ENCODE peak calls at places on chromosome 7, in ten cellular contexts. O is astrocyte, M is cardiac muscle cell, V is IMR-90, Y is suprapubic skin, S is heart right ventricle, G is left ventricle myocardium inferior, W is heart left ventricle, R is prostate gland, K is tibial artery. T is an unnamed sample.

GRCh38 chr7:28921822-28922221 is 36.3 kb downstream of the TRIL start:
- DNase-seq in W (no peak), K (peak; percentile 36), M (peak; percentile 81), V (peak; percentile 68), Y (no peak), R (peak; percentile 63), O (peak; percentile 50), S (peak; percentile 58), G (no peak), T (peak; percentile 59)

GRCh38 chr7:1200045-1200444 is 32.6 kb upstream of the UNCX start:
- DNase-seq in K (no peak), M (no peak), W (no peak), V (peak; percentile 29), G (no peak), R (no peak), O (peak; percentile 9), Y (no peak), S (no peak), T (no peak)

GRCh38 chr7:102432476-102433318 is 678 bp upstream of the ORAI2 start:
- DNase-seq in M (peak; percentile 20), Y (no peak), R (no peak), S (no peak), K (no peak), V (no peak), W (no peak), G (no peak), O (no peak), T (no peak)

GRCh38 chr7:77238703-77239136 is 39.1 kb upstream of the FGL2 start:
- DNase-seq in K (no peak), O (no peak), M (no peak), W (no peak), S (no peak), V (no peak), R (no peak), G (no peak), Y (no peak), T (no peak)

GRCh38 chr7:19112290-19113000 is 5.0 kb downstream of the TWIST1 start:
- DNase-seq in G (no peak), S (no peak), K (no peak), M (peak; percentile 28), R (no peak), Y (peak; percentile 80), V (peak; percentile 57), O (peak; percentile 86), W (no peak), T (no peak)

GRCh38 chr7:41481353-41481752 is 221.5 kb downstream of the INHBA start:
- DNase-seq in M (no peak), Y (no peak), W (no peak), K (no peak), V (peak; percentile 81), O (no peak), G (no peak), S (no peak), R (no peak), T (no peak)

GRCh38 chr7:124171068-124171467 is 138.2 kb upstream of the TMEM229A start:
- DNase-seq in W (no peak), G (peak; percentile 14), S (peak; percentile 16), M (peak; percentile 53), O (no peak), K (no peak), V (peak; percentile 62), R (no peak), Y (no peak), T (no peak)

GRCh38 chr7:46173526-46174191 is 252.6 kb upstream of the IGFBP3 start:
- DNase-seq in O (peak; percentile 35), M (no peak), V (no peak), Y (no peak), W (peak; percentile 68), G (peak; percentile 58), R (no peak), S (peak; percentile 67), K (no peak), T (no peak)

GRCh38 chr7:39589323-39590111 is 23.3 kb downstream of the YAE1 start:
- DNase-seq in Y (no peak), G (no peak), K (no peak), W (no peak), M (peak; percentile 62), S (peak; percentile 16), V (peak; percentile 84), R (no peak), O (peak; percentile 96), T (no peak)

GRCh38 chr7:7100432-7100849 is 81.9 kb upstream of the C1GALT1 start:
- DNase-seq in G (no peak), V (no peak), O (no peak), W (no peak), R (peak; percentile 75), Y (no peak), K (no peak), M (no peak), S (no peak), T (no peak)

GRCh38 chr7:2956076-2956475 is 87.6 kb downstream of the CARD11 start:
- DNase-seq in V (no peak), K (no peak), S (no peak), M (no peak), O (no peak), Y (no peak), R (no peak), G (no peak), W (no peak), T (no peak)

GRCh38 chr7:117061751-117062150 is 108.5 kb downstream of the ST7 start:
- DNase-seq in V (peak; percentile 80), S (no peak), W (no peak), G (no peak), Y (no peak), O (peak; percentile 43), R (no peak), K (no peak), M (no peak), T (no peak)

GRCh38 chr7:129332354-129333056 is 101.7 kb upstream of the STRIP2 start:
- DNase-seq in V (peak; percentile 93), R (no peak), O (peak; percentile 60), W (no peak), Y (no peak), S (no peak), M (no peak), G (no peak), K (no peak), T (no peak)

GRCh38 chr7:106644999-106645398 is 16.0 kb downstream of the CCDC71L start:
- DNase-seq in O (no peak), G (no peak), K (no peak), M (no peak), W (no peak), Y (no peak), R (no peak), V (no peak), S (no peak), T (no peak)

GRCh38 chr7:16814987-16815386 is 10.2 kb upstream of the AGR2 start:
- DNase-seq in V (no peak), W (no peak), R (no peak), M (no peak), O (no peak), K (no peak), G (no peak), S (no peak), Y (no peak), T (peak; percentile 70)

DNA sequence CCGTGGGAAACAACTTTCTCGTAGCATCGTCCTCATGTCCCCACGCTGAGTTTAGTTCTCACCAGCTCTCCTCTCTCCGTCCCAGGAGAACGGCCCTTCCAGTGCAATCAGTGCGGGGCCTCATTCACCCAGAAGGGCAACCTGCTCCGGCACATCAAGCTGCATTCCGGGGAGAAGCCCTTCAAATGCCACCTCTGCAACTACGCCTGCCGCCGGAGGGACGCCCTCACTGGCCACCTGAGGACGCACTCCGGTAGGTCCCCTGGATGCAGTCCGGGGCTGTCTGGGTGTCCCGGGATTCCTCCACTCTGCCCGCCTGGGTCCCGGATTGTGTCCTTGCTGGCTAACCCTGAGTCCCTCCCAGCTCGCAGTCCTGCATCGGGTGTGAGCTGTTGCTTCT is 67.7 kb downstream of the FIGNL1 start:
- DNase-seq in W (no peak), O (no peak), M (no peak), K (no peak), R (no peak), Y (no peak), V (no peak), G (no peak), S (no peak), T (no peak)
- H3K4me1 ChIP-seq in W (no peaks in the 10 kb centered on the region), O (no peaks in the 10 kb centered on the region), M (no peaks in the 10 kb centered on the region), K (no peaks in the 10 kb centered on the region), R (no peaks in the 10 kb centered on the region), Y (no peaks in the 10 kb centered on the region), V (no peaks in the 10 kb centered on the region), G (no peaks in the 10 kb centered on the region), S (no peaks in the 10 kb centered on the region), T (no peaks in the 10 kb centered on the region)

DNA sequence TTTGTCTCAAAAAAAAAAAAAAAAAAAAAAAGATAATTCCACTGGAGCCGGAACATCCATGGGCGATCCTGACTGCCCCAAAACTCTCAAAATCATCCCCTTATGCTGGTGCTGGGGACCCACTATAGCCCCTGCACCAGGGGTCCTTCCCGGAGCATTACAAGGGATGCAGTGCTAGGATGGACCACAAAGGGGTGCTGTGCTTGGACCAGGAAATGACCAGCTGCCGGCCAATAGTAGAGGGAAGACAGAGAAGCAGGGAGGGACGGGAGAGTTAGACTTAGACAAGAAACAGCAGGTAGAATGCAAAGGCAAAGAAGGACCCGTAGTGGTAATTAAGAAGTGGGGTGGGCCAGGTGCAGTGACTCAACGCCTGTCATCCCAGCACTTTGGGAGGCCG is 40.5 kb downstream of the RCC1L start:
- DNase-seq in K (no peak), V (no peak), M (peak; percentile 12), G (no peak), W (no peak), O (no peak), R (no peak), Y (no peak), S (no peak), T (no peak)
- TF ChIP-seq CTCF in K (no peak), V (no peak), M (peak; percentile 34), G (no peak), W (no peak), O (no peak), R (no peak), Y (no peak), S (no peak), T (no peak)

GRCh38 chr7:101121996-101122932 is 4.6 kb upstream of the SERPINE1 start:
- DNase-seq in G (peak; percentile 75), V (peak; percentile 99), O (peak; percentile 99), K (peak; percentile 92), Y (peak; percentile 83), W (peak; percentile 84), R (no peak), M (peak; percentile 88), S (peak; percentile 87), T (peak; percentile 39)
- H3K27ac ChIP-seq in G (peak overlapping the region; percentile 88), V (peak overlapping the region; percentile 93), O (peak overlapping the region; percentile 89), K (peak overlapping the region; percentile 89), Y (peak overlapping the region; percentile 66), W (peak overlapping the region; percentile 77), R (peak overlapping the region; percentile 72), M (peak overlapping the region; percentile 98), S (peak overlapping the region; percentile 91), T (peak overlapping the region; percentile 63)

DNA sequence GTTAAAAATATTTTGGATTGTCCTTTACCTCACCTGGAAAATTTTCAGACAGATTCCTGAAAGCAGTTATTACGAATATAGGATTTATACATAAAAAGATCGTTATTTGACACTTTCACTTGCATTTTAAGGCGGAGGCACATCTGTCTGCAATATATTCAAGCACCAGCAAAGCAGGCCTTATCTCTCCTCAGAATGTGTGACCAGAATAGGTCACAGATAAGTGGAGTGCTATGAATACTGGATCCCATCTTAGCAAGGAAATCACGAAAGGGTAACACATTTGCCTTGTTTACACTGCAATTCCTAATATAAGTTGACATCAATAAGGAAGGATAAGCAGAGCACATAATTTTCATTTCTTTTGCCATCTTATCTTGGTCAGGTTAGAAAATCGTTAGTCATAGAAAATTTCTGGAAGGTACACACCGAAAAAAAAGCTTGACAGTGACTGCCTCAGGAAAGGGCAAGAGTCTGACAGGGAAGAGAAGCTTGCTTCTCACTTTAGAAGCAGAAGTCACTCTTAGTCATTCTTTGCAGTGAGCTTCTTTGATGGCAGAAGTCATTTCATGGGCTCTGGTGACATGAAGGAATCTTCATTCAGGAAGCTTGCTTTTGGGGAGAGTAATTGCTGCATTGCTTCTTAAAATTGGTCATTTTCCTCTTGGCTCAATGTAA is 98.1 kb upstream of the STK17A start:
- DNase-seq in R (no peak), M (peak; percentile 53), K (no peak), Y (no peak), O (no peak), G (no peak), V (no peak), W (no peak), S (no peak), T (no peak)
- H3K4me1 ChIP-seq in R (no peaks in the 10 kb centered on the region), M (peaks cover 43% of the 10 kb centered on the region), K (peaks cover 11% of the 10 kb centered on the region), Y (no peaks in the 10 kb centered on the region), O (peaks cover 5% of the 10 kb centered on the region), G (peaks cover 26% of the 10 kb centered on the region), V (peaks cover 4% of the 10 kb centered on the region), W (no peaks in the 10 kb centered on the region), S (peaks cover 7% of the 10 kb centered on the region), T (no peaks in the 10 kb centered on the region)